ENCODE peak calls at places on chromosomes 12 and 14, in eight cellular contexts. M, Y, B, C, X, A, T and G are unnamed samples.

GRCh38 chr12:120199595-120200306 is 1.2 kb downstream of the RPLP0 start:
- DNase-seq in M (no peak), Y (no peak), B (no peak), C (no peak), X (no peak), A (no peak), T (no peak), G (peak)

GRCh38 chr12:9940370-9940769 is 8.2 kb upstream of the CLEC2A start:
- DNase-seq in M (no peak), Y (no peak), B (no peak), C (no peak), X (peak), A (no peak), T (no peak), G (peak)

GRCh38 chr14:100434033-100434601 is 111.0 kb downstream of the SLC25A47 start:
- DNase-seq in M (no peak), Y (no peak), B (no peak), C (no peak), X (no peak), A (no peak), T (no peak), G (no peak)

GRCh38 chr14:68846466-68846865 is 53.6 kb upstream of the ZFP36L1 start:
- DNase-seq in M (no peak), Y (no peak), B (no peak), C (no peak), X (no peak), A (no peak), T (no peak), G (no peak)

GRCh38 chr14:67515386-67516079 is 17.6 kb upstream of the PLEKHH1 start:
- DNase-seq in M (no peak), Y (peak), B (no peak), C (no peak), X (no peak), A (no peak), T (no peak), G (no peak)

GRCh38 chr12:7219599-7220243 is 30.2 kb downstream of the PEX5 start:
- DNase-seq in M (no peak), Y (peak), B (peak), C (peak), X (peak), A (peak), T (peak), G (peak)

GRCh38 chr14:76091036-76091435 is 60.7 kb upstream of the GPATCH2L start:
- DNase-seq in M (no peak), Y (no peak), B (no peak), C (no peak), X (peak), A (no peak), T (peak), G (no peak)

GRCh38 chr12:124852329-124852831 is 11.3 kb downstream of the SCARB1 start:
- DNase-seq in M (no peak), Y (no peak), B (no peak), C (no peak), X (no peak), A (no peak), T (peak), G (peak)

GRCh38 chr14:89214221-89214965 is 202.6 kb downstream of the FOXN3 start:
- DNase-seq in M (peak), Y (no peak), B (no peak), C (peak), X (no peak), A (no peak), T (peak), G (no peak)

GRCh38 chr14:55781046-55781445 is 201.0 kb downstream of the KTN1 start:
- DNase-seq in M (no peak), Y (no peak), B (no peak), C (no peak), X (no peak), A (no peak), T (no peak), G (no peak)

GRCh38 chr12:23221066-23221465 is 596.1 kb downstream of the ETNK1 start:
- DNase-seq in M (no peak), Y (no peak), B (no peak), C (no peak), X (no peak), A (no peak), T (no peak), G (no peak)

GRCh38 chr12:129564768-129565167 is 339.1 kb downstream of the TMEM132D start:
- DNase-seq in M (no peak), Y (no peak), B (no peak), C (no peak), X (no peak), A (no peak), T (no peak), G (no peak)

GRCh38 chr14:79583738-79584405 is 627.4 kb downstream of the DIO2 start:
- DNase-seq in M (no peak), Y (no peak), B (no peak), C (no peak), X (peak), A (no peak), T (no peak), G (peak)

GRCh38 chr14:29925106-29925722 is 2.4 kb downstream of the PRKD1 start:
- DNase-seq in M (no peak), Y (no peak), B (no peak), C (no peak), X (no peak), A (no peak), T (no peak), G (no peak)

GRCh38 chr14:100065942-100066574 is 836 bp downstream of the EVL start:
- DNase-seq in M (no peak), Y (no peak), B (no peak), C (no peak), X (no peak), A (peak), T (no peak), G (peak)

GRCh38 chr14:102554835-102555819 is 37.3 kb upstream of the RCOR1 start:
- DNase-seq in M (peak), Y (peak), B (no peak), C (no peak), X (no peak), A (peak), T (no peak), G (peak)